ENCODE peak calls at places on chromosome 6, in nine cellular contexts. One of them, this sample, is unnamed.

GRCh38 chr6:137157601-137158000 is 15.8 kb downstream of the IL22RA2 start:
- DNase-seq in aorta: no peak
- DNase-seq in HTR-8/SVneo: no peak
- DNase-seq in T1000: no peak
- DNase-seq in breast epithelium: peak
- DNase-seq in mucosa of gallbladder: no peak
- DNase-seq in pancreas: no peak
- DNase-seq in activated gamma-delta T cell: no peak
- DNase-seq in right lobe of liver: no peak
- DNase-seq in this sample: no peak

GRCh38 chr6:56953597-56954388 is 1.1 kb upstream of the BEND6 start:
- DNase-seq in HTR-8/SVneo: no peak
- DNase-seq in right lobe of liver: no peak
- DNase-seq in mucosa of gallbladder: no peak
- DNase-seq in T1000: no peak
- DNase-seq in activated gamma-delta T cell: no peak
- DNase-seq in pancreas: no peak
- DNase-seq in breast epithelium: no peak
- DNase-seq in aorta: peak
- DNase-seq in this sample: no peak

GRCh38 chr6:147941143-147941542 is 401.5 kb upstream of the SASH1 start:
- DNase-seq in right lobe of liver: no peak
- DNase-seq in aorta: no peak
- DNase-seq in activated gamma-delta T cell: no peak
- DNase-seq in T1000: peak
- DNase-seq in mucosa of gallbladder: no peak
- DNase-seq in HTR-8/SVneo: no peak
- DNase-seq in pancreas: no peak
- DNase-seq in breast epithelium: no peak
- DNase-seq in this sample: no peak

GRCh38 chr6:82006027-82006738 is 241.4 kb downstream of the IBTK start:
- DNase-seq in pancreas: no peak
- DNase-seq in mucosa of gallbladder: no peak
- DNase-seq in aorta: peak
- DNase-seq in HTR-8/SVneo: no peak
- DNase-seq in breast epithelium: no peak
- DNase-seq in T1000: no peak
- DNase-seq in right lobe of liver: no peak
- DNase-seq in activated gamma-delta T cell: no peak
- DNase-seq in this sample: no peak

GRCh38 chr6:40411881-40412280 is 175.3 kb downstream of the LRFN2 start:
- DNase-seq in T1000: no peak
- DNase-seq in activated gamma-delta T cell: no peak
- DNase-seq in breast epithelium: no peak
- DNase-seq in aorta: no peak
- DNase-seq in pancreas: no peak
- DNase-seq in right lobe of liver: no peak
- DNase-seq in mucosa of gallbladder: no peak
- DNase-seq in HTR-8/SVneo: no peak
- DNase-seq in this sample: no peak

GRCh38 chr6:3310710-3311109 is 52.0 kb downstream of the PSMG4 start:
- DNase-seq in mucosa of gallbladder: no peak
- DNase-seq in T1000: no peak
- DNase-seq in breast epithelium: no peak
- DNase-seq in aorta: no peak
- DNase-seq in pancreas: no peak
- DNase-seq in right lobe of liver: no peak
- DNase-seq in activated gamma-delta T cell: no peak
- DNase-seq in HTR-8/SVneo: no peak
- DNase-seq in this sample: peak

GRCh38 chr6:16758163-16758975 is 2.9 kb downstream of the ATXN1 start:
- DNase-seq in aorta: no peak
- DNase-seq in HTR-8/SVneo: no peak
- DNase-seq in activated gamma-delta T cell: no peak
- DNase-seq in right lobe of liver: no peak
- DNase-seq in T1000: no peak
- DNase-seq in mucosa of gallbladder: no peak
- DNase-seq in pancreas: no peak
- DNase-seq in breast epithelium: no peak
- DNase-seq in this sample: no peak

GRCh38 chr6:148440877-148441453 is 98.3 kb downstream of the SASH1 start:
- DNase-seq in aorta: peak
- DNase-seq in mucosa of gallbladder: peak
- DNase-seq in breast epithelium: peak
- DNase-seq in activated gamma-delta T cell: no peak
- DNase-seq in pancreas: no peak
- DNase-seq in T1000: peak
- DNase-seq in right lobe of liver: no peak
- DNase-seq in HTR-8/SVneo: peak
- DNase-seq in this sample: peak

GRCh38 chr6:168440520-168441433 is at the start of gene SMOC2:
- DNase-seq in T1000: no peak
- DNase-seq in aorta: peak
- DNase-seq in mucosa of gallbladder: no peak
- DNase-seq in breast epithelium: no peak
- DNase-seq in activated gamma-delta T cell: no peak
- DNase-seq in HTR-8/SVneo: no peak
- DNase-seq in pancreas: no peak
- DNase-seq in right lobe of liver: no peak
- DNase-seq in this sample: no peak

GRCh38 chr6:139323511-139324445 is 32.0 kb upstream of the TXLNB start:
- DNase-seq in right lobe of liver: peak
- DNase-seq in activated gamma-delta T cell: no peak
- DNase-seq in mucosa of gallbladder: peak
- DNase-seq in breast epithelium: peak
- DNase-seq in pancreas: no peak
- DNase-seq in HTR-8/SVneo: peak
- DNase-seq in aorta: peak
- DNase-seq in T1000: peak
- DNase-seq in this sample: peak

GRCh38 chr6:154428892-154429291 is 72.3 kb upstream of the IPCEF1 start:
- DNase-seq in mucosa of gallbladder: no peak
- DNase-seq in HTR-8/SVneo: no peak
- DNase-seq in breast epithelium: no peak
- DNase-seq in pancreas: no peak
- DNase-seq in T1000: no peak
- DNase-seq in activated gamma-delta T cell: no peak
- DNase-seq in aorta: no peak
- DNase-seq in right lobe of liver: no peak
- DNase-seq in this sample: no peak

GRCh38 chr6:72740135-72740534 is 118.3 kb downstream of the KCNQ5 start:
- DNase-seq in aorta: no peak
- DNase-seq in pancreas: no peak
- DNase-seq in HTR-8/SVneo: no peak
- DNase-seq in breast epithelium: no peak
- DNase-seq in T1000: no peak
- DNase-seq in mucosa of gallbladder: no peak
- DNase-seq in activated gamma-delta T cell: no peak
- DNase-seq in right lobe of liver: no peak
- DNase-seq in this sample: no peak

GRCh38 chr6:74891358-74891811 is 314.5 kb downstream of the COL12A1 start:
- DNase-seq in T1000: no peak
- DNase-seq in activated gamma-delta T cell: no peak
- DNase-seq in mucosa of gallbladder: peak
- DNase-seq in breast epithelium: no peak
- DNase-seq in right lobe of liver: no peak
- DNase-seq in aorta: peak
- DNase-seq in pancreas: no peak
- DNase-seq in HTR-8/SVneo: no peak
- DNase-seq in this sample: peak

GRCh38 chr6:36727491-36728021 is 29.9 kb downstream of the RAB44 start:
- DNase-seq in activated gamma-delta T cell: no peak
- DNase-seq in mucosa of gallbladder: no peak
- DNase-seq in right lobe of liver: no peak
- DNase-seq in breast epithelium: no peak
- DNase-seq in aorta: no peak
- DNase-seq in pancreas: no peak
- DNase-seq in HTR-8/SVneo: no peak
- DNase-seq in T1000: no peak
- DNase-seq in this sample: no peak

GRCh38 chr6:99559056-99559455 is 9.4 kb downstream of the CCNC start:
- DNase-seq in pancreas: no peak
- DNase-seq in activated gamma-delta T cell: no peak
- DNase-seq in mucosa of gallbladder: no peak
- DNase-seq in aorta: no peak
- DNase-seq in right lobe of liver: no peak
- DNase-seq in HTR-8/SVneo: no peak
- DNase-seq in T1000: no peak
- DNase-seq in breast epithelium: no peak
- DNase-seq in this sample: no peak

GRCh38 chr6:33112148-33112547 is 36.4 kb downstream of the HLA-DPB1 start:
- DNase-seq in mucosa of gallbladder: peak
- DNase-seq in right lobe of liver: no peak
- DNase-seq in breast epithelium: no peak
- DNase-seq in HTR-8/SVneo: peak
- DNase-seq in pancreas: no peak
- DNase-seq in activated gamma-delta T cell: no peak
- DNase-seq in aorta: no peak
- DNase-seq in T1000: no peak
- DNase-seq in this sample: no peak

GRCh38 chr6:72916298-72916697 is 294.4 kb downstream of the KCNQ5 start:
- DNase-seq in mucosa of gallbladder: no peak
- DNase-seq in pancreas: no peak
- DNase-seq in T1000: no peak
- DNase-seq in right lobe of liver: no peak
- DNase-seq in activated gamma-delta T cell: no peak
- DNase-seq in breast epithelium: no peak
- DNase-seq in aorta: no peak
- DNase-seq in HTR-8/SVneo: no peak
- DNase-seq in this sample: no peak

GRCh38 chr6:158758464-158758863 is 60.7 kb downstream of the EZR start:
- DNase-seq in breast epithelium: no peak
- DNase-seq in aorta: no peak
- DNase-seq in right lobe of liver: no peak
- DNase-seq in mucosa of gallbladder: no peak
- DNase-seq in HTR-8/SVneo: peak
- DNase-seq in pancreas: no peak
- DNase-seq in T1000: no peak
- DNase-seq in activated gamma-delta T cell: no peak
- DNase-seq in this sample: no peak

GRCh38 chr6:158040804-158041347 is 59.2 kb downstream of the SYNJ2 start:
- DNase-seq in pancreas: peak
- DNase-seq in activated gamma-delta T cell: no peak
- DNase-seq in aorta: peak
- DNase-seq in right lobe of liver: peak
- DNase-seq in breast epithelium: no peak
- DNase-seq in HTR-8/SVneo: no peak
- DNase-seq in mucosa of gallbladder: no peak
- DNase-seq in T1000: no peak
- DNase-seq in this sample: peak

This sample was measured in tibial artery.